ENCODE peak calls at places on chromosomes 2 and 18, in eight cellular contexts. V is body of pancreas, Y is stomach, D is DND-41, N is astrocyte of the spinal cord, C is pancreas, B is tibial artery, F is GM10248. E is an unnamed sample.

GRCh38 chr2:170953976-170954375 is 24.9 kb downstream of the GORASP2 start:
- DNase-seq in B (no peak), F (no peak), C (no peak), V (no peak), N (no peak), Y (no peak), D (no peak), E (no peak)

GRCh38 chr18:6876646-6877045 is 147.1 kb downstream of the ARHGAP28 start:
- DNase-seq in F (no peak), D (no peak), B (no peak), N (peak), V (no peak), Y (no peak), C (no peak), E (no peak)

GRCh38 chr18:50751490-50751889 is 68.3 kb downstream of the MRO start:
- DNase-seq in F (no peak), N (no peak), V (no peak), Y (no peak), B (no peak), D (no peak), C (no peak), E (peak)

GRCh38 chr2:168699834-168700417 is 102.5 kb upstream of the NOSTRIN start:
- DNase-seq in B (no peak), N (peak), V (peak), Y (peak), D (no peak), C (peak), F (no peak), E (peak)

GRCh38 chr2:180980943-180981898 is 816 bp downstream of the UBE2E3 start:
- DNase-seq in Y (peak), F (peak), V (peak), D (peak), C (peak), N (peak), B (no peak), E (no peak)

GRCh38 chr18:10006261-10006903 is 92.6 kb downstream of the VAPA start:
- DNase-seq in C (no peak), F (no peak), B (no peak), D (no peak), V (peak), N (peak), Y (no peak), E (peak)

GRCh38 chr18:32750328-32750727 is 22.5 kb downstream of the KLHL14 start:
- DNase-seq in F (no peak), B (no peak), Y (no peak), V (no peak), D (no peak), C (no peak), N (no peak), E (no peak)

GRCh38 chr18:46199515-46200147 is 95.4 kb downstream of the HAUS1 start:
- DNase-seq in V (no peak), B (no peak), D (no peak), N (peak), F (no peak), C (no peak), Y (no peak), E (no peak)

GRCh38 chr18:63285332-63285731 is 34.2 kb downstream of the BCL2 start:
- DNase-seq in C (no peak), B (no peak), N (no peak), F (peak), V (no peak), D (no peak), Y (no peak), E (no peak)

GRCh38 chr2:196275646-196276352 is 104.4 kb upstream of the STK17B start:
- DNase-seq in C (no peak), D (peak), Y (no peak), F (no peak), V (no peak), N (peak), B (no peak), E (no peak)

GRCh38 chr2:201258666-201258999 is 1.7 kb upstream of the CASP8 start:
- DNase-seq in N (no peak), D (no peak), F (no peak), B (no peak), Y (no peak), V (no peak), C (no peak), E (no peak)
- TF ChIP-seq CTCF in N (no peak), D (no peak), F (no peak), B (no peak), Y (no peak), V (no peak), C (no peak), E (no peak)

GRCh38 chr18:77133051-77133919 is 702 bp upstream of the MBP start:
- DNase-seq in D (peak), B (no peak), C (peak), F (no peak), V (peak), Y (peak), N (no peak), E (peak)

GRCh38 chr18:77134611-77135010 is 2.0 kb upstream of the MBP start:
- DNase-seq in Y (no peak), N (no peak), D (no peak), V (no peak), F (no peak), C (no peak), B (no peak), E (no peak)

GRCh38 chr18:77132369-77133050 is at the start of gene MBP:
- DNase-seq in C (peak), D (peak), B (peak), V (peak), Y (peak), F (peak), N (no peak), E (peak)

GRCh38 chr18:77135339-77136075 is 2.9 kb upstream of the MBP start:
- DNase-seq in V (no peak), D (peak), C (no peak), N (no peak), Y (no peak), B (no peak), F (no peak), E (no peak)

GRCh38 chr18:77133920-77134496 is 1.4 kb upstream of the MBP start:
- DNase-seq in Y (no peak), C (no peak), N (no peak), V (peak), B (no peak), D (peak), F (no peak), E (peak)
- TF ChIP-seq CTCF in Y (no peak), C (no peak), N (no peak), V (no peak), B (peak), D (peak), F (peak), E (no peak)

DNA sequence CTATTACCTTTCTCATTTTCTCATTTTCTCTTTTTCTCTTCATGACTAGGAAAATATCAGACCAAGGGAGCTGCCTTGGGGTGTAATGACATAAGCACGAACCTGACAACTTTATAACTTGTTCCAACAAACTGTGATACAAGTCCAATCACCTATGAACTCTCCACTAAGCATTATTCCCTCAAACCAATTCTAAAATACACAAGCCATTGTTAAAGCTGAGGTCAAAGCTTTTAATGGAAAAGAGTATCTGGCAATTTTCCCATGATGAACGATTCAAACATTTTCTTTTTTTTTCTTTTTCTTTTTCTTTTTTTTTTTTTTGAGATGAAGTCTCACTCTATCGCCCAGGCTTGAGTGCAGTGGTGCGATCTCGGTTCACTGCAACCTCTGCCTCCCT is 48.4 kb upstream of the NARS1 start:
- DNase-seq in B (no peak), Y (no peak), F (no peak), N (no peak), V (no peak), C (no peak), D (no peak), E (no peak)
- TF ChIP-seq CTCF in B (no peak), Y (no peak), F (no peak), N (no peak), V (no peak), C (no peak), D (no peak), E (no peak)

GRCh38 chr2:27736890-27737204 is 34.7 kb upstream of the MRPL33 start:
- DNase-seq in N (no peak), V (no peak), D (no peak), B (no peak), Y (no peak), F (no peak), C (no peak), E (no peak)

GRCh38 chr2:27739058-27739373 is 32.5 kb upstream of the MRPL33 start:
- DNase-seq in Y (no peak), N (no peak), D (no peak), F (no peak), B (no peak), C (no peak), V (no peak), E (no peak)

GRCh38 chr2:27738349-27739057 is 33.0 kb upstream of the MRPL33 start:
- DNase-seq in D (no peak), N (no peak), B (no peak), F (no peak), C (no peak), Y (no peak), V (no peak), E (no peak)

GRCh38 chr2:27736031-27736889 is 35.3 kb upstream of the MRPL33 start:
- DNase-seq in V (no peak), N (no peak), F (no peak), D (no peak), B (no peak), Y (no peak), C (no peak), E (no peak)

DNA sequence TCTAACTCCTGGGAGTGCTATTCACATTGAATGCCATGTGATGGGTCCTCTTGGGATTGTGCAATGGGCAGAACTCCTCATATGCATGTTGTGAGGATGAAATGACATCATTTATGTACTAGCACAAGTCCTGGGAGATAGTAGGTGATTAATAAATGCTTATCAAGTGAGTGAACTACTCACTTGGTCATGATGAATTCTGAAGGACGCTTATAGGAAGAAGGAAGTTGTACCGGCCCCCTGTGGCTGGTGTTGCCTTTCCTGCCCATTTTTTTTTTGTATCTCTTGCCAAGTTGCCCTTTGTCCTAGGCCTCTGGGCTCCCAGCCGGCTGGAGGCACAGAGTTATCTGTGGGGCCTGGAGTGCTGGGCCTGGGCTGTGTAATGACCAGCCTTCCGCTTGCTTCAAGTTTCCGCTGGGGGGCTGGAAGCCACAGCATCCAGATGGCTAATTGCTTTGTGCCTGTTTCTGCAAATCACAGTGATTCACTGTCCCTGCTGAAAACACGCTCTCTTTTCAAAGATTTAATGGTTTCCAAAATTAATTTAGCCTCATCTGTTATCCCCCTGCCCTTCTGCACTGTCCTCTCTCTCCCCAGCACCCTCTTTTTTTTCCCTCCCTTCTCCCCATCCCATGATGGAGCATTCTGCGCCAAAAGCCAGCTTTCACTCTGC is 33.7 kb upstream of the MRPL33 start:
- DNase-seq in D (no peak), N (peak), F (no peak), C (no peak), Y (peak), V (peak), B (no peak), E (no peak)
- TF ChIP-seq CTCF in D (no peak), N (no peak), F (no peak), C (no peak), Y (no peak), V (no peak), B (no peak), E (no peak)

DNA sequence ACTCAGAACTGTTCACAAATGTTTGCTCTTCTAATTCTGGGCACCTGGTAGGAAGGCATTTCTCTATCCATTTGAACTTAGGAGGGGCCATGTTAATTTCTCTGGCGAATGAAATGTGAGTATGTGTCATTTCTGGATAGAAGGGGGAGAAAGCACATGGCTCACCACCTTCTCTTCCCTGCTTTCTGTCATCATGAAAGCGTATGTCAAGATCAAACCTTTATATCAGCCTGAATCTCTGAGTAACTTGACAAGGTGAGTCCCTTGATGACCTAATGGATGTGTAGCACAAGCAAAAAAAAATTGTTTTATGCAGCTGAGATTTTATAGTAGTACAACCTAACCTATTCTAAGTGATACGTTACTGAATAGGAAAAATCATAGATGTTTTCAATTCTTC is 12.1 kb upstream of the LCT start:
- DNase-seq in B (no peak), C (no peak), V (no peak), N (no peak), F (no peak), Y (no peak), D (no peak), E (no peak)
- TF ChIP-seq CTCF in B (no peak), C (no peak), V (no peak), N (no peak), F (no peak), Y (no peak), D (no peak), E (no peak)

GRCh38 chr2:217880490-217880889 is 122.3 kb downstream of the TNS1 start:
- DNase-seq in F (no peak), C (no peak), B (no peak), Y (no peak), N (no peak), V (no peak), D (no peak), E (no peak)
- TF ChIP-seq CTCF in F (no peak), C (no peak), B (no peak), Y (no peak), N (peak), V (no peak), D (no peak), E (no peak)

E was measured in glutamatergic neuron.